ENCODE peak calls at places on chromosomes 6 and 20, in nine cellular contexts. U, G, F, I, X, D, H, Q and W are unnamed samples.

GRCh38 chr20:21511850-21512633 is 1.8 kb downstream of the NKX2-2 start:
- DNase-seq in U (no peak), G (no peak), F (no peak), I (no peak), X (no peak), D (no peak), H (peak), Q (no peak), W (no peak)

GRCh38 chr6:133977983-133978895 is 25.2 kb downstream of the TBPL1 start:
- DNase-seq in U (peak), G (no peak), F (peak), I (peak), X (no peak), D (no peak), H (no peak), Q (no peak), W (peak)

GRCh38 chr6:164612731-164613130 is 696.7 kb downstream of the C6orf118 start:
- DNase-seq in U (no peak), G (no peak), F (no peak), I (no peak), X (no peak), D (no peak), H (no peak), Q (no peak), W (no peak)

GRCh38 chr6:11653028-11653583 is 115.6 kb downstream of the TMEM170B start:
- DNase-seq in U (peak), G (peak), F (peak), I (peak), X (peak), D (no peak), H (no peak), Q (no peak), W (peak)

GRCh38 chr20:40279390-40279789 is 409.6 kb downstream of the MAFB start:
- DNase-seq in U (peak), G (no peak), F (peak), I (peak), X (peak), D (no peak), H (no peak), Q (peak), W (peak)

GRCh38 chr6:4678506-4679300 is 97.5 kb upstream of the CDYL start:
- DNase-seq in U (no peak), G (no peak), F (no peak), I (no peak), X (no peak), D (no peak), H (no peak), Q (no peak), W (no peak)

GRCh38 chr6:165184192-165184979 is 125.0 kb downstream of the C6orf118 start:
- DNase-seq in U (no peak), G (no peak), F (peak), I (no peak), X (peak), D (peak), H (no peak), Q (no peak), W (peak)

GRCh38 chr6:65935412-65935811 is 228.4 kb upstream of the EYS start:
- DNase-seq in U (no peak), G (no peak), F (no peak), I (no peak), X (no peak), D (no peak), H (no peak), Q (no peak), W (no peak)

GRCh38 chr6:133309579-133309978 is 68.4 kb downstream of the EYA4 start:
- DNase-seq in U (peak), G (no peak), F (peak), I (no peak), X (no peak), D (no peak), H (no peak), Q (no peak), W (no peak)

GRCh38 chr6:137236581-137237355 is 17.6 kb upstream of the IFNGR1 start:
- DNase-seq in U (no peak), G (no peak), F (no peak), I (no peak), X (no peak), D (no peak), H (no peak), Q (no peak), W (peak)

GRCh38 chr6:63509652-63510352 is 62.5 kb upstream of the LOC128125822 start:
- DNase-seq in U (peak), G (peak), F (peak), I (peak), X (peak), D (peak), H (no peak), Q (peak), W (peak)

GRCh38 chr6:110369056-110369455 is 10.9 kb upstream of the METTL24 start:
- DNase-seq in U (no peak), G (no peak), F (no peak), I (no peak), X (no peak), D (no peak), H (no peak), Q (no peak), W (no peak)

GRCh38 chr6:26043389-26044139 is 43.7 kb upstream of the HFE start:
- DNase-seq in U (peak), G (peak), F (peak), I (peak), X (peak), D (peak), H (no peak), Q (peak), W (peak)

GRCh38 chr20:2749951-2750342 is 50.5 kb downstream of the CPXM1 start:
- DNase-seq in U (no peak), G (no peak), F (no peak), I (no peak), X (no peak), D (no peak), H (no peak), Q (peak), W (no peak)

GRCh38 chr20:49037962-49038387 is 8.1 kb upstream of the CSE1L start:
- DNase-seq in U (no peak), G (no peak), F (no peak), I (no peak), X (no peak), D (no peak), H (no peak), Q (no peak), W (no peak)

GRCh38 chr20:49043000-49043399 is 3.1 kb upstream of the CSE1L start:
- DNase-seq in U (no peak), G (no peak), F (no peak), I (no peak), X (no peak), D (no peak), H (no peak), Q (no peak), W (peak)

GRCh38 chr20:49045440-49046086 is 549 bp upstream of the CSE1L start:
- DNase-seq in U (no peak), G (peak), F (peak), I (peak), X (peak), D (peak), H (no peak), Q (peak), W (no peak)

GRCh38 chr20:49034070-49034732 is 11.9 kb upstream of the CSE1L start:
- DNase-seq in U (no peak), G (no peak), F (no peak), I (no peak), X (no peak), D (no peak), H (no peak), Q (no peak), W (no peak)

GRCh38 chr20:49039854-49040253 is 6.3 kb upstream of the CSE1L start:
- DNase-seq in U (no peak), G (no peak), F (no peak), I (no peak), X (no peak), D (no peak), H (no peak), Q (no peak), W (no peak)
- TF ChIP-seq CTCF in U (no peak), G (no peak), F (no peak), I (no peak), X (no peak), D (no peak), H (no peak), Q (no peak), W (no peak)

GRCh38 chr20:47501483-47502270 is at the start of gene NCOA3:
- DNase-seq in U (peak), G (peak), F (peak), I (peak), X (peak), D (peak), H (peak), Q (peak), W (peak)
- TF ChIP-seq CTCF in U (peak), G (peak), F (no peak), I (peak), X (peak), D (peak), H (peak), Q (peak), W (peak)

GRCh38 chr6:106612956-106613516 is 16.3 kb downstream of the RTN4IP1 start:
- DNase-seq in U (no peak), G (no peak), F (no peak), I (no peak), X (no peak), D (no peak), H (no peak), Q (no peak), W (no peak)

GRCh38 chr6:106611030-106611429 is 18.3 kb downstream of the RTN4IP1 start:
- DNase-seq in U (no peak), G (no peak), F (no peak), I (no peak), X (no peak), D (no peak), H (no peak), Q (no peak), W (no peak)

GRCh38 chr6:106608080-106608668 is 21.1 kb downstream of the RTN4IP1 start:
- DNase-seq in U (peak), G (peak), F (peak), I (peak), X (no peak), D (no peak), H (no peak), Q (peak), W (peak)

GRCh38 chr6:106613590-106613989 is 15.7 kb downstream of the RTN4IP1 start:
- DNase-seq in U (no peak), G (no peak), F (no peak), I (no peak), X (no peak), D (no peak), H (no peak), Q (no peak), W (no peak)

GRCh38 chr6:106609699-106610098 is 19.6 kb downstream of the RTN4IP1 start:
- DNase-seq in U (peak), G (peak), F (no peak), I (no peak), X (no peak), D (no peak), H (peak), Q (peak), W (peak)
- TF ChIP-seq CTCF in U (peak), G (peak), F (peak), I (no peak), X (no peak), D (no peak), H (peak), Q (peak), W (peak)

DNA sequence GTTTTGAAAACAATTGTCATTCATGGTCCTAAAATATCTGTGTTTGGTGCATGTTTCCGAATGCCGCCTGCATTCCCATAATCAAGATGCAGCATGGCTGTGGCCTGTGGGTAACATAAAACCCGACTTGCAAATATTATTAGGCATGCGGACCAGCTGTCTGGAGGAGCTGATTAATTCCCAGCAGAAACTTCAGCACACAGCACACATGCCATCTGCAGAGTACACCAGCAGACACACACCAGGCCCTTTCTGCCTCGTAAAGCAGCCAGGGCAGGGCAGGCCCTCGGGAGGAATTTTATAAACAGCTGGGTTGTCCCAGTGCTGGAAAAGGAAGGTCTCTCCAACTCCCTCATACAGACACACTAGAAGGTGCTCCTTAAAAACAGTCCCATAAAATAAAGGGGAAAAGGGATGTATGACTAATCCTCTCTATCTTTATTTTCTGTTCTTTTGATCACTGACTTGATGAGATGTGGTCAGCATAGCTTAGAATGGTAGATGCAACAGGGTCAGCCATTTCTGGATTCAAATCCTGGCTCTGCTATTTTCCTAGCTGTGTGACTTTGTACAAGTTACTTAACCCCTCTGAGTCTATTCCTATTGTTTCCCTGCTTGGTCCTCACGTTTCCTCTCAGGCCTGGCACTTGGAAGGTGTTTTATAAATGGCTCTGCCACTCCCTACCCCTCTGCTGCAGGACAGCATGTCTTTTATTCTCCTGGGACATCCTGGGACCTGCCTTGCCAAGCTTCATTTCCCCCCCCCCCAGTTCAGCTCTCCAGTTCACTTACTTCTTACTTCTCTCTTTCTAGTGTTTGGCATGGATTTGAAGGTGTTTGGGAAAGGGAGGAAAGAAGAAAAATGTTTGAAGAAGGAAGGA is 85.9 kb upstream of the TRAF3IP2 start:
- DNase-seq in U (peak), G (no peak), F (peak), I (no peak), X (no peak), D (no peak), H (no peak), Q (peak), W (no peak)
- TF ChIP-seq CTCF in U (no peak), G (no peak), F (no peak), I (no peak), X (no peak), D (no peak), H (no peak), Q (no peak), W (no peak)

GRCh38 chr6:170043881-170044790 is 246.7 kb downstream of the DLL1 start:
- DNase-seq in U (no peak), G (no peak), F (no peak), I (no peak), X (no peak), D (no peak), H (no peak), Q (no peak), W (no peak)
- TF ChIP-seq CTCF in U (no peak), G (no peak), F (no peak), I (no peak), X (no peak), D (no peak), H (no peak), Q (no peak), W (no peak)

GRCh38 chr6:79984261-79984660 is 20.2 kb upstream of the TTK start:
- DNase-seq in U (peak), G (peak), F (peak), I (no peak), X (no peak), D (no peak), H (peak), Q (peak), W (peak)
- TF ChIP-seq CTCF in U (no peak), G (peak), F (no peak), I (no peak), X (no peak), D (no peak), H (peak), Q (peak), W (no peak)

GRCh38 chr20:62537649-62538292 is 62.0 kb upstream of the GATA5 start:
- DNase-seq in U (no peak), G (no peak), F (no peak), I (no peak), X (no peak), D (no peak), H (peak), Q (no peak), W (no peak)
- TF ChIP-seq CTCF in U (no peak), G (no peak), F (no peak), I (no peak), X (no peak), D (no peak), H (peak), Q (no peak), W (no peak)

DNA sequence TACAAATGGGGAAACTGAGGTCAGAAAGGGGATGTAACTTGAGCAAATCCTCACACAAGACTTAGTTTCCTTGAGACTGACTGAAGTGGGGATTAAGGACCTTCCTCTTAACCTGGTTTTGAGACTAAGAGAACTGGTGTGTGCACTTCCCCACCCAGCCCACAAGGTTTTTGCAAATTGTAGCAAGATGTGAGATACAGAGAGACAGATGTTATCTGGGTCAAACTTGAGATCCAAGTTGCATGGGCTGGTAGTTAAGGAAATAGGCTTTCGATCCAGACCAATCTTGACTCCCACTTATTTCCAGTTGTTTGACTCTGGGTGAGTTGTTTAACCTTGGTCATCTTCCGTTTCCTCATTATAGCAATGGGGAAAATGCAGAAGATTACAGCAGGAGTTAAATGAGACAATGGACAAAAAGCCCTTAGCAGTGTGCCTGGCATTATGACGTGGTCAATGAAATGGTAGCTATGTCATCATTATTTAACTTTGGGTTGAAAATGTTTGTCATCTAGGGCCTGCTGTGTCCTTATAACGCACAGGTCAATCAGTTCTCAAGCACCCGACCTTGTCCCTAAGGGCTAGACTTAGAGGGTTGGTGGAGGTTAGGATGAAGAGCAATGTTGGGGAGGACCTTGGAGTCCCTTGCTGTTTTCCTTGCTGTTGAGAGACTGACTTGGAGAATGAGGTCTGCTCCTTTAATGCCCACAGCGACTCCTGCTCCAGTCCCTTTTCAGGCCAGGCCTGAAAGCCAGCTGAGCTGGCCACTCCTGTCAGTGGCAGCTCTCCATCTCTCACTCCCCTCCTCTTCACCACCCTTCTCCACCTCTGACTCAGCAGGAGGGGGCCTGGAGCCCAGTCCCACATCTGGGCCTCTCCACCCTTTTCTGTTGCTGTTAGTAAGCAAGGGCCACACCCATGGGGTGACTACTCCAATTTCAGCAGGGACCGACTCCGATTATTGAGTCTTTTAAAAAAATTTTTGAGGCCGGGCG is 1.9 kb downstream of the SNX21 start:
- DNase-seq in U (no peak), G (no peak), F (peak), I (peak), X (no peak), D (peak), H (no peak), Q (peak), W (peak)
- TF ChIP-seq CTCF in U (no peak), G (no peak), F (no peak), I (peak), X (no peak), D (no peak), H (no peak), Q (peak), W (no peak)

DNA sequence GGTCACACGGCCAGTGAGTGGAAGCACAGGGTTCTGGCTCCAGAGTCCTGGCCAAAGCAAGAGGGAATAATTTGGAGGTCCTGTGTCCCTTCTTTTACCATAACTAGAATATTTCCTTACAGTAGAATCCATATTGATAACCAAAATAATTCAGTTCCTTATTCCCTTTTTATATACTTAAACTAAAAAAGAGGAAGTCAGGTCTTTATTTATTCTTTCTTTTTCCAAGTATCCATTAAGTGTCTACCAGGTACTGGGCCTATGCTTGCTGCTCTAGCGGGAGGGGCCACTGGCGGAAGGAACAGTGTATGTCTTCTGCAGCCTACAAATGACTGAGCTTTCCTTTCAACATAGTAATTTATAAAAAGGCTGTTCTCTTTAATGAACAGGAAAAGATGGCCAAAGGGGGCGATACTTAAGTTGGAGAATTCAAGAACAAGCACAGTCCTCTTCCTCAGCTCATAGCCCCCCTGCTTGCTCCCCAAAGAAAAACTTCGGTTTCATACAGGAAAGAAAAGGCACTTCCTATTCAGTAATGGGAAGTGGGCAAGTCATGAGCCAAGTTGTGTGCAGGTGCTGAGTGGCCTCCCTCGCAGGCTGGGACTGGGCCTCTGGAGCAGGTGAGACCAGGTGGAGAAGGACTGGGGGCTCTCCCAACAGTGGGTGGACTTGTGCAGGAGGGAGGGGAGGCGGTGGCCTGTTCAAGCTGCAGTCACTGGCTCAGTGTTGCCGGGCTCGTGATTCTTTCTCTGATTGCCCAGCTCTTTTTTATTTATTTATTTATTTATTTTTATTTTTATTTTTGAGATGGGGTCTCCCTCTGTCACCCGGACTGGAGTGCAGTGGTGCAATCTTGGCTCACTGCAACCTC is 110.9 kb downstream of the ARMC2 start:
- DNase-seq in U (no peak), G (no peak), F (no peak), I (no peak), X (no peak), D (no peak), H (no peak), Q (no peak), W (no peak)
- TF ChIP-seq CTCF in U (no peak), G (no peak), F (no peak), I (no peak), X (no peak), D (no peak), H (peak), Q (no peak), W (no peak)